ENCODE peak calls at places on chromosomes 7 and 10, in four cellular contexts. One of them, this sample, is unnamed.

GRCh38 chr7:29748286-29749099 is 57.8 kb upstream of the WIPF3 start:
- DNase-seq in posterior cingulate gyrus: no peak
- DNase-seq in thoracic aorta: no peak
- DNase-seq in H4: peak; percentile 76
- DNase-seq in this sample: peak; percentile 38

GRCh38 chr10:132418520-132419416 is 21.8 kb downstream of the PWWP2B start:
- DNase-seq in posterior cingulate gyrus: no peak
- DNase-seq in thoracic aorta: no peak
- DNase-seq in H4: peak; percentile 41
- DNase-seq in this sample: peak; percentile 18

GRCh38 chr7:116497708-116498107 is 1.8 kb upstream of the CAV2 start:
- DNase-seq in posterior cingulate gyrus: no peak
- DNase-seq in thoracic aorta: no peak
- DNase-seq in H4: no peak
- DNase-seq in this sample: no peak

GRCh38 chr10:95196053-95196452 is 2.0 kb downstream of the ACSM6 start:
- DNase-seq in posterior cingulate gyrus: peak; percentile 16
- DNase-seq in thoracic aorta: no peak
- DNase-seq in H4: no peak
- DNase-seq in this sample: no peak

GRCh38 chr7:104096683-104097082 is 107.2 kb upstream of the RELN start:
- DNase-seq in posterior cingulate gyrus: no peak
- DNase-seq in thoracic aorta: no peak
- DNase-seq in H4: peak; percentile 14
- DNase-seq in this sample: no peak

GRCh38 chr7:106512217-106512616 is 148.7 kb downstream of the CCDC71L start:
- DNase-seq in posterior cingulate gyrus: no peak
- DNase-seq in thoracic aorta: no peak
- DNase-seq in H4: no peak
- DNase-seq in this sample: no peak

GRCh38 chr10:17138450-17139062 is 8.9 kb upstream of the CUBN start:
- DNase-seq in posterior cingulate gyrus: no peak
- DNase-seq in thoracic aorta: no peak
- DNase-seq in H4: no peak
- DNase-seq in this sample: peak; percentile 78

GRCh38 chr10:76388321-76388720 is 956.9 kb downstream of the LRMDA start:
- DNase-seq in posterior cingulate gyrus: no peak
- DNase-seq in thoracic aorta: no peak
- DNase-seq in H4: peak; percentile 54
- DNase-seq in this sample: no peak

GRCh38 chr10:974038-974784 is 14.0 kb upstream of the GTPBP4 start:
- DNase-seq in posterior cingulate gyrus: no peak
- DNase-seq in thoracic aorta: no peak
- DNase-seq in H4: no peak
- DNase-seq in this sample: no peak

GRCh38 chr10:124706462-124706857 is 37.7 kb downstream of the FAM53B start:
- DNase-seq in posterior cingulate gyrus: no peak
- DNase-seq in thoracic aorta: no peak
- DNase-seq in H4: no peak
- DNase-seq in this sample: no peak

GRCh38 chr10:50585921-50586739 is 37.6 kb downstream of the SGMS1 start:
- DNase-seq in posterior cingulate gyrus: no peak
- DNase-seq in thoracic aorta: no peak
- DNase-seq in H4: peak; percentile 72
- DNase-seq in this sample: no peak

GRCh38 chr10:69240455-69240854 is 20.3 kb downstream of the HKDC1 start:
- DNase-seq in posterior cingulate gyrus: no peak
- DNase-seq in thoracic aorta: no peak
- DNase-seq in H4: no peak
- DNase-seq in this sample: no peak

GRCh38 chr10:33331020-33331557 is 3.4 kb downstream of the NRP1 start:
- DNase-seq in posterior cingulate gyrus: no peak
- DNase-seq in thoracic aorta: no peak
- DNase-seq in H4: no peak
- DNase-seq in this sample: no peak

GRCh38 chr7:8015095-8015745 is 46.6 kb downstream of the GLCCI1 start:
- DNase-seq in posterior cingulate gyrus: no peak
- DNase-seq in thoracic aorta: no peak
- DNase-seq in H4: no peak
- DNase-seq in this sample: no peak

GRCh38 chr7:54991341-54991740 is 27.5 kb upstream of the EGFR start:
- DNase-seq in posterior cingulate gyrus: no peak
- DNase-seq in thoracic aorta: no peak
- DNase-seq in H4: no peak
- DNase-seq in this sample: no peak

GRCh38 chr10:116892873-116893685 is 43.8 kb downstream of the ENO4 start:
- DNase-seq in posterior cingulate gyrus: no peak
- DNase-seq in thoracic aorta: no peak
- DNase-seq in H4: no peak
- DNase-seq in this sample: no peak

GRCh38 chr10:44281662-44282061 is 103.2 kb downstream of the CXCL12 start:
- DNase-seq in posterior cingulate gyrus: no peak
- DNase-seq in thoracic aorta: no peak
- DNase-seq in H4: no peak
- DNase-seq in this sample: no peak

GRCh38 chr10:71888623-71889387 is 37.8 kb upstream of the PSAP start:
- DNase-seq in posterior cingulate gyrus: peak; percentile 69
- DNase-seq in thoracic aorta: peak; percentile 57
- DNase-seq in H4: peak; percentile 42
- DNase-seq in this sample: peak; percentile 76

GRCh38 chr10:78914502-78915330 is 154.1 kb upstream of the ZMIZ1 start:
- DNase-seq in posterior cingulate gyrus: peak; percentile 21
- DNase-seq in thoracic aorta: no peak
- DNase-seq in H4: no peak
- DNase-seq in this sample: no peak

GRCh38 chr7:101243786-101244384 is 996 bp downstream of the FIS1 start:
- DNase-seq in posterior cingulate gyrus: peak; percentile 8
- DNase-seq in thoracic aorta: no peak
- DNase-seq in H4: no peak
- DNase-seq in this sample: no peak

GRCh38 chr7:55344840-55345239 is 20.3 kb upstream of the LANCL2 start:
- DNase-seq in posterior cingulate gyrus: no peak
- DNase-seq in thoracic aorta: no peak
- DNase-seq in H4: no peak
- DNase-seq in this sample: no peak

GRCh38 chr10:102112210-102112817 is 7.9 kb downstream of the LDB1 start:
- DNase-seq in posterior cingulate gyrus: no peak
- DNase-seq in thoracic aorta: no peak
- DNase-seq in H4: no peak
- DNase-seq in this sample: no peak

GRCh38 chr7:158325530-158326381 is 261.9 kb downstream of the PTPRN2 start:
- DNase-seq in posterior cingulate gyrus: peak; percentile 60
- DNase-seq in thoracic aorta: no peak
- DNase-seq in H4: peak; percentile 64
- DNase-seq in this sample: no peak

GRCh38 chr7:128740996-128741395 is 1.8 kb downstream of the CALU start:
- DNase-seq in posterior cingulate gyrus: no peak
- DNase-seq in thoracic aorta: no peak
- DNase-seq in H4: no peak
- DNase-seq in this sample: no peak

GRCh38 chr10:132534348-132535064 is 3.1 kb upstream of the INPP5A start:
- DNase-seq in posterior cingulate gyrus: no peak
- DNase-seq in thoracic aorta: no peak
- DNase-seq in H4: no peak
- DNase-seq in this sample: no peak

GRCh38 chr7:108293190-108293612 is 163.0 kb downstream of the NRCAM start:
- DNase-seq in posterior cingulate gyrus: no peak
- DNase-seq in thoracic aorta: no peak
- DNase-seq in H4: no peak
- DNase-seq in this sample: peak; percentile 69